ENCODE peak calls at places on chromosomes 6 and 20, in four cellular contexts. One of them, this sample, is unnamed.

GRCh38 chr20:44635877-44636276 is 15.6 kb downstream of the ADA start:
- DNase-seq in A549: no peak
- DNase-seq in HepG2: no peak
- DNase-seq in ovary: no peak
- DNase-seq in this sample: no peak

GRCh38 chr6:134020543-134020942 is 31.9 kb downstream of the SLC2A12 start:
- DNase-seq in ovary: no peak
- DNase-seq in A549: no peak
- DNase-seq in HepG2: no peak
- DNase-seq in this sample: no peak

GRCh38 chr6:32906539-32906938 is 34.3 kb downstream of the HLA-DMB start:
- DNase-seq in ovary: no peak
- DNase-seq in HepG2: no peak
- DNase-seq in A549: no peak
- DNase-seq in this sample: no peak

GRCh38 chr6:147053311-147053921 is 150.8 kb upstream of the STXBP5 start:
- DNase-seq in ovary: no peak
- DNase-seq in HepG2: no peak
- DNase-seq in A549: no peak
- DNase-seq in this sample: no peak

GRCh38 chr6:90375681-90376439 is 79.2 kb upstream of the BACH2 start:
- DNase-seq in A549: no peak
- DNase-seq in HepG2: no peak
- DNase-seq in ovary: no peak
- DNase-seq in this sample: peak

GRCh38 chr20:24747015-24747712 is 201.9 kb upstream of the CST7 start:
- DNase-seq in HepG2: no peak
- DNase-seq in A549: no peak
- DNase-seq in ovary: no peak
- DNase-seq in this sample: no peak

GRCh38 chr20:58993332-58994248 is 12.5 kb downstream of the NELFCD start:
- DNase-seq in ovary: no peak
- DNase-seq in A549: no peak
- DNase-seq in HepG2: no peak
- DNase-seq in this sample: no peak

GRCh38 chr6:135722679-135723078 is 128.8 kb upstream of the PDE7B start:
- DNase-seq in A549: peak
- DNase-seq in ovary: no peak
- DNase-seq in HepG2: peak
- DNase-seq in this sample: no peak

GRCh38 chr6:118249680-118250079 is 298.4 kb upstream of the PLN start:
- DNase-seq in ovary: no peak
- DNase-seq in HepG2: no peak
- DNase-seq in A549: no peak
- DNase-seq in this sample: no peak

GRCh38 chr6:118319890-118320289 is 228.2 kb upstream of the PLN start:
- DNase-seq in ovary: no peak
- DNase-seq in A549: no peak
- DNase-seq in HepG2: no peak
- DNase-seq in this sample: no peak

GRCh38 chr6:30557683-30557981 is 537 bp downstream of the PRR3 start:
- DNase-seq in ovary: no peak
- DNase-seq in A549: no peak
- DNase-seq in HepG2: no peak
- DNase-seq in this sample: no peak

GRCh38 chr6:1595271-1596087 is 14.2 kb upstream of the FOXC1 start:
- DNase-seq in ovary: no peak
- DNase-seq in HepG2: no peak
- DNase-seq in A549: no peak
- DNase-seq in this sample: no peak

GRCh38 chr6:2127484-2127911 is 117.9 kb downstream of the GMDS start:
- DNase-seq in A549: no peak
- DNase-seq in ovary: peak
- DNase-seq in HepG2: no peak
- DNase-seq in this sample: peak

GRCh38 chr6:166958926-166959861 is 2.8 kb upstream of the RNASET2 start:
- DNase-seq in HepG2: peak
- DNase-seq in ovary: no peak
- DNase-seq in A549: no peak
- DNase-seq in this sample: no peak

GRCh38 chr20:37519508-37520416 is 1.3 kb upstream of the NNAT start:
- DNase-seq in HepG2: peak
- DNase-seq in ovary: no peak
- DNase-seq in A549: no peak
- DNase-seq in this sample: peak

GRCh38 chr6:147126618-147127022 is 77.6 kb upstream of the STXBP5 start:
- DNase-seq in ovary: no peak
- DNase-seq in A549: no peak
- DNase-seq in HepG2: no peak
- DNase-seq in this sample: peak

GRCh38 chr20:21707267-21707666 is 1.8 kb downstream of the PAX1 start:
- DNase-seq in ovary: no peak
- DNase-seq in A549: no peak
- DNase-seq in HepG2: no peak
- DNase-seq in this sample: no peak

GRCh38 chr6:75673885-75674284 is 72.2 kb downstream of the SENP6 start:
- DNase-seq in HepG2: peak
- DNase-seq in ovary: no peak
- DNase-seq in A549: peak
- DNase-seq in this sample: no peak

GRCh38 chr20:35478804-35479472 is 23.5 kb downstream of the CEP250 start:
- DNase-seq in HepG2: peak
- DNase-seq in ovary: no peak
- DNase-seq in A549: peak
- DNase-seq in this sample: no peak

GRCh38 chr20:46229478-46229877 is 78.8 kb downstream of the CDH22 start:
- DNase-seq in HepG2: no peak
- DNase-seq in ovary: no peak
- DNase-seq in A549: no peak
- DNase-seq in this sample: no peak

GRCh38 chr20:1184638-1185315 is at the start of gene TMEM74B:
- DNase-seq in ovary: no peak
- DNase-seq in HepG2: no peak
- DNase-seq in A549: no peak
- DNase-seq in this sample: no peak

GRCh38 chr6:168025831-168026325 is 28.4 kb downstream of the KIF25 start:
- DNase-seq in ovary: no peak
- DNase-seq in A549: no peak
- DNase-seq in HepG2: no peak
- DNase-seq in this sample: no peak

GRCh38 chr6:68194846-68195478 is 440.1 kb upstream of the ADGRB3 start:
- DNase-seq in A549: no peak
- DNase-seq in HepG2: no peak
- DNase-seq in ovary: no peak
- DNase-seq in this sample: no peak

GRCh38 chr6:27591660-27592059 is 118.8 kb upstream of the ZNF184 start:
- DNase-seq in A549: peak
- DNase-seq in ovary: no peak
- DNase-seq in HepG2: peak
- DNase-seq in this sample: no peak

GRCh38 chr20:7499201-7499600 is 441.1 kb downstream of the HAO1 start:
- DNase-seq in HepG2: no peak
- DNase-seq in ovary: no peak
- DNase-seq in A549: no peak
- DNase-seq in this sample: no peak

GRCh38 chr6:154543638-154544037 is 33.2 kb upstream of the CNKSR3 start:
- DNase-seq in A549: no peak
- DNase-seq in HepG2: no peak
- DNase-seq in ovary: no peak
- DNase-seq in this sample: no peak

GRCh38 chr6:102841055-102841454 is 1447.5 kb downstream of the GRIK2 start:
- DNase-seq in HepG2: no peak
- DNase-seq in A549: no peak
- DNase-seq in ovary: no peak
- DNase-seq in this sample: no peak

GRCh38 chr6:144718431-144718830 is 433.3 kb downstream of the UTRN start:
- DNase-seq in A549: no peak
- DNase-seq in HepG2: no peak
- DNase-seq in ovary: no peak
- DNase-seq in this sample: no peak

GRCh38 chr6:31636698-31637596 is 15.5 kb downstream of the BAG6 start:
- DNase-seq in HepG2: no peak
- DNase-seq in ovary: no peak
- DNase-seq in A549: no peak
- DNase-seq in this sample: peak

GRCh38 chr6:31639043-31639442 is 13.4 kb downstream of the BAG6 start:
- DNase-seq in ovary: no peak
- DNase-seq in A549: no peak
- DNase-seq in HepG2: no peak
- DNase-seq in this sample: no peak

GRCh38 chr6:31641370-31641769 is 11.1 kb downstream of the BAG6 start:
- DNase-seq in ovary: no peak
- DNase-seq in HepG2: no peak
- DNase-seq in A549: no peak
- DNase-seq in this sample: no peak

GRCh38 chr6:31640612-31641011 is 11.8 kb downstream of the BAG6 start:
- DNase-seq in ovary: no peak
- DNase-seq in A549: no peak
- DNase-seq in HepG2: no peak
- DNase-seq in this sample: no peak

DNA sequence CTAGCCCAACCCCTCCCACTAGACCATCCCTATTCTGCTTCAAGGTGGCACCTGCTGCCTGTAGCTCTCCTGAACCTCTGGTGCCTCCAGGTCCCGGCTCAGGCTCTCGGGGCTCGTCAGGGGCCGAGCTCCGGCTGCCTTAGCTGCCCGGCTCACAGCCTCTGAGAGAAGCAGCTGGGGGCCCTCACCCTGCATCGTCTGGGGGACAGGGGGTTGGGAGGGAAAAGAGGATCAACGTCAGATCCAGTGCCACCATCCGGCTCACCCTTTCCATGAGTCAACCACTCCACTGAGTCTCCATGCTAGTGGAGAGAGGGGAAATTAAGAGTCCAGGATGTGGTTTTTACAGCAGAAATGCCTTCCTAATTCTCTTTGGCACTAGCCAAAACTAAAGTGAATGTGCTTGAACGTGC is 13.0 kb downstream of the BAG6 start:
- DNase-seq in HepG2: no peak
- DNase-seq in ovary: no peak
- DNase-seq in A549: no peak
- DNase-seq in this sample: no peak
- TF ChIP-seq POLR2A in HepG2: no peak
- TF ChIP-seq POLR2A in ovary: no peak
- TF ChIP-seq POLR2A in A549: no peak
- TF ChIP-seq POLR2A in this sample: no peak

GRCh38 chr6:71599366-71599765 is 287.0 kb upstream of the RIMS1 start:
- DNase-seq in A549: no peak
- DNase-seq in HepG2: no peak
- DNase-seq in ovary: no peak
- DNase-seq in this sample: no peak

GRCh38 chr6:71602385-71602949 is 283.9 kb upstream of the RIMS1 start:
- DNase-seq in ovary: no peak
- DNase-seq in A549: no peak
- DNase-seq in HepG2: no peak
- DNase-seq in this sample: no peak
- TF ChIP-seq EP300 in ovary: no peak
- TF ChIP-seq EP300 in A549: no peak
- TF ChIP-seq EP300 in HepG2: no peak
- TF ChIP-seq EP300 in this sample: no peak

DNA sequence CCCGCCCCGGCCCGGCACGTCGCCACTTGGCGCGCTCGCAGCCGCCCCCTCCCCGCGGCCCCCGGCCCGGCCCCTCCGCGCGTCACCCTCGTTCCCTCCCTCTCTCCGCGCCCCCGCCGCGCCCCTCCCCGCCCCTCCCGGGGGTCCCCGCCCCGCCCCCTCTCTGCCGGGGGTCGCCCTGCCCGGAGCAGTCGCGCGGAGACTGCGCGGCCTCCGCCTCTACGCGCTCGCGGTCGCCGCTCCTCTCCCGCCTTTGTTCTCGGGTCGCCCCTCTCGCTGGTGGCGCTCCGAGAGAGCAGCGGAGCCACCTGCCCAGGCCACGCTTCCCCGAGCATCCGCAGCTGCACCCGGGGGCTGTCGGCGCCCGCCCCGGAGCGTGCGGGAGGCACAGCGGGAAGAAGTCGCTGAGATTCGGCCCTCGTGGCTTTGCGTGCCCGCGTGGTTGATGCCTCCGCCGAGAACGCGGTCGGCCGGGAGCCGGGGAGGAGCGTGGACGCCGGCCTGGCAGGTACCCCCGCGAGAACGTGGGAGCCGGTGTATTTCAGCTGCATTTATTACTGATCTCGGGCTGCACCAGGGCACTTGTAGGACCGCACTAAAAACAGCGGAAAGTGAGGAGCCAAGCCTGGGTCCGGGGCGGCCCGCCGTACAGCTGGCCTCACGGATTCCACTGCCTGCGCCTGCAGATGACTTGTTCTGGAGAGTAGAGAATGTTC is 412 bp upstream of the PHF10 start:
- DNase-seq in A549: peak
- DNase-seq in HepG2: peak
- DNase-seq in ovary: peak
- DNase-seq in this sample: peak
- TF ChIP-seq POLR2A in A549: peak
- TF ChIP-seq POLR2A in HepG2: peak
- TF ChIP-seq POLR2A in ovary: no peak
- TF ChIP-seq POLR2A in this sample: no peak

GRCh38 chr6:69974193-69974592 is 107.8 kb downstream of the COL19A1 start:
- DNase-seq in HepG2: no peak
- DNase-seq in A549: peak
- DNase-seq in ovary: no peak
- DNase-seq in this sample: no peak

GRCh38 chr6:69973138-69973537 is 106.8 kb downstream of the COL19A1 start:
- DNase-seq in ovary: no peak
- DNase-seq in HepG2: no peak
- DNase-seq in A549: no peak
- DNase-seq in this sample: no peak

GRCh38 chr6:69973763-69974162 is 107.4 kb downstream of the COL19A1 start:
- DNase-seq in A549: no peak
- DNase-seq in HepG2: no peak
- DNase-seq in ovary: no peak
- DNase-seq in this sample: no peak

GRCh38 chr6:69980624-69981023 is 114.3 kb downstream of the COL19A1 start:
- DNase-seq in HepG2: no peak
- DNase-seq in A549: no peak
- DNase-seq in ovary: no peak
- DNase-seq in this sample: no peak

DNA sequence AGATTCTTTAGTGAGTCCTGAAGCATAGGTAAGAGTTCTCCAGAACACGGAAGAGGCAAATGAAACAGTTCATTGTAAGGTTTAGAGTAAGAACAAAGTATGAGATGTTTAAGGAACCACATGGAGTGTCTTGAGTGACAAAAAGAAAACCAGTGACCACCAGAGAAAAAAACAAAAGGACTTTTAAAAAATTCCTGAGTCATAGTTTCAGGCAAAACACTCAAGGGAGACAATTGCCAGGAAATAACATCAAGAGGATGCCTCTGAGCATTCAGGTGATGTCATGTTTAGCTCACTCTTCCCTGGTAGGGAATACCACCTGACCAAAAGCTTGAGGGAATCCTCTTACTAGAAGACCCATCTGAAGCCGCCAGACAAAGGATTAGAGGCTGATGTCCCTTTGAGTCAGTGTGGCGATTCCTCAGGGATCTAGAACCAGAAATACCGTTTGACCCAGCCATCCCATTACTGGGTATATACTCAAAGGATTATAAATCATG is 110.3 kb downstream of the COL19A1 start:
- DNase-seq in ovary: no peak
- DNase-seq in HepG2: no peak
- DNase-seq in A549: no peak
- DNase-seq in this sample: no peak
- TF ChIP-seq EP300 in ovary: no peak
- TF ChIP-seq EP300 in HepG2: no peak
- TF ChIP-seq EP300 in A549: no peak
- TF ChIP-seq EP300 in this sample: no peak

GRCh38 chr6:25927177-25927576 is 3.3 kb downstream of the SLC17A2 start:
- DNase-seq in A549: no peak
- DNase-seq in HepG2: no peak
- DNase-seq in ovary: no peak
- DNase-seq in this sample: no peak
- TF ChIP-seq POLR2A in A549: no peak
- TF ChIP-seq POLR2A in HepG2: no peak
- TF ChIP-seq POLR2A in ovary: no peak
- TF ChIP-seq POLR2A in this sample: no peak